ENCODE peak calls at places on chromosomes 6 and 20, in ten cellular contexts. S is ovary; A is CD8-positive, alpha-beta memory T cell; Q is cardiac muscle cell; E is fibroblast of the aortic adventitia; H is tibial nerve; B is left lung; X is RWPE2; O is stomach; J is breast epithelium. W is an unnamed sample.

GRCh38 chr6:46491789-46492547 is 719 bp upstream of the RCAN2 start:
- DNase-seq in E (peak), Q (peak), J (peak), X (no peak), O (peak), H (peak), A (no peak), S (peak), B (peak), W (no peak)

GRCh38 chr6:35703554-35703953 is 14.8 kb upstream of the FKBP5 start:
- DNase-seq in O (peak), J (no peak), E (no peak), X (no peak), B (no peak), A (no peak), S (no peak), Q (no peak), H (no peak), W (no peak)

GRCh38 chr6:85923013-85923430 is 280.3 kb upstream of the SYNCRIP start:
- DNase-seq in X (no peak), Q (peak), O (no peak), E (peak), S (no peak), J (no peak), A (no peak), B (no peak), H (peak), W (peak)

GRCh38 chr6:137033828-137034227 is 10.9 kb downstream of the IL20RA start:
- DNase-seq in H (no peak), S (no peak), X (no peak), B (no peak), O (no peak), E (no peak), Q (no peak), A (peak), J (no peak), W (no peak)

GRCh38 chr6:3328145-3328544 is 69.4 kb downstream of the PSMG4 start:
- DNase-seq in J (no peak), H (no peak), A (no peak), S (no peak), B (no peak), E (peak), Q (peak), X (no peak), O (no peak), W (no peak)

GRCh38 chr6:142938510-142938909 is 6.5 kb downstream of the HIVEP2 start:
- DNase-seq in E (no peak), O (no peak), J (no peak), A (no peak), X (no peak), S (no peak), H (no peak), Q (no peak), B (no peak), W (no peak)

GRCh38 chr6:151763938-151764680 is 43.4 kb upstream of the ESR1 start:
- DNase-seq in Q (peak), H (peak), E (peak), S (peak), O (peak), X (peak), B (peak), J (peak), A (peak), W (no peak)

GRCh38 chr6:15384901-15385300 is 139.0 kb downstream of the JARID2 start:
- DNase-seq in H (no peak), X (no peak), S (no peak), B (no peak), E (no peak), O (no peak), A (no peak), J (no peak), Q (no peak), W (no peak)

GRCh38 chr6:11242709-11243108 is 10.2 kb upstream of the NEDD9 start:
- DNase-seq in Q (peak), J (no peak), A (no peak), H (no peak), E (peak), S (no peak), B (no peak), X (no peak), O (no peak), W (no peak)

GRCh38 chr20:54625497-54625896 is 150.1 kb downstream of the DOK5 start:
- DNase-seq in S (no peak), H (no peak), B (no peak), Q (no peak), J (no peak), X (no peak), A (no peak), E (no peak), O (peak), W (no peak)

GRCh38 chr20:8621021-8621420 is 447.9 kb upstream of the PLCB4 start:
- DNase-seq in O (no peak), E (no peak), X (no peak), Q (no peak), A (no peak), J (no peak), B (no peak), S (no peak), H (no peak), W (no peak)

GRCh38 chr6:19719691-19720127 is 117.5 kb upstream of the ID4 start:
- DNase-seq in X (no peak), B (no peak), H (no peak), J (no peak), E (peak), O (no peak), S (no peak), Q (peak), A (no peak), W (no peak)

GRCh38 chr20:368915-369314 is 11.6 kb upstream of the TRIB3 start:
- DNase-seq in O (no peak), S (no peak), J (no peak), Q (no peak), E (no peak), A (peak), B (no peak), X (no peak), H (no peak), W (no peak)

GRCh38 chr6:132494954-132495353 is 18.0 kb downstream of the STX7 start:
- DNase-seq in E (no peak), B (no peak), H (no peak), S (no peak), X (no peak), J (no peak), O (no peak), Q (no peak), A (no peak), W (no peak)
- H3K4me3 ChIP-seq in E (no peak), B (no peak), H (no peak), S (no peak), X (no peak), J (no peak), O (no peak), Q (no peak), A (no peak), W (peak)

DNA sequence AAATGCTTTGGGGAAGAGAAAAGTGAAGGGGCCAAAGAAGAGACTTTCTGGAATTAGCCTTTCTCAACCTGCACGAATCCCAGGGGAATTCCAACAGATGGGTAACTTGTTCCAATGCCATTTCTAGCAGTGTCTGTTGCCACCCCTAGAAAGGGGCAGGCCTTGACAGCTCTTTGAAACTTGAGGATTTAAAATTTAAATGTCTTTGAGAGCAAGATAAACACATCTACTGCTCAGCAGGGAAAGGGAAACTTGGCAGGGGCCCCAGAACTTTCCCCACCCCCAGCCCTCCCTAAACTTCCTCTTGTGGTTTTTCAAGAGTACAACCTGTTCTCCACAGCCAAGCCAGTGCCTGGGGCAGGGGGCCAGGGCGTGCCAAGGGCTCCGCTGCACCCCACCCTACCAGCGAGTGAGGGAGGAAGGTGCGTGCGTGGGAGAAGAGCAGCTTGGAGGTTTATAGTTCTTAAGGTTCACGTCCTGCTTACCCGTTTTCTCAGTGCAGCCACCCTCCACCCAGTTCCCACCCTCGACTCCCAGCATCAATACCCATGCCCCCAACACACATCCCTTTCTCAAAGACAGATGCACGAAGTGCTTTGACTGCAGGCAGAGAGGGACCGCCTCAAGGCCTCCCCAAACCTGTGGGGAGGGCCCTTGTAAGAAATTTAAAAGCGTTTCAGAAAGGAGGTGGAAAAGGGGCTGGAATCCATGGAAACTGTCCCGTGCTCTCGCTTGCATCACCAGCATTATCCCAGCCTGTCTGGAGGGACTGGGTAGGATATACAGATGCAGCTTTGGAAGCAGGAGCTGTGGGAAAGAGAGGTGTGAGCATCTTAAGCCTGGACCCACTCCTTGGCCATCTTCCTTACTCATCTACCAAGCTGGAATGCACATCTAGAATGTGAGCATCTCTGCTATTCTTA is 4.5 kb upstream of the TAF8 start:
- DNase-seq in A (peak), E (peak), H (peak), X (peak), S (peak), O (peak), Q (peak), J (peak), B (peak), W (peak)
- H3K4me3 ChIP-seq in A (peak), E (peak), H (peak), X (no peak), S (peak), O (peak), Q (no peak), J (peak), B (peak), W (peak)

DNA sequence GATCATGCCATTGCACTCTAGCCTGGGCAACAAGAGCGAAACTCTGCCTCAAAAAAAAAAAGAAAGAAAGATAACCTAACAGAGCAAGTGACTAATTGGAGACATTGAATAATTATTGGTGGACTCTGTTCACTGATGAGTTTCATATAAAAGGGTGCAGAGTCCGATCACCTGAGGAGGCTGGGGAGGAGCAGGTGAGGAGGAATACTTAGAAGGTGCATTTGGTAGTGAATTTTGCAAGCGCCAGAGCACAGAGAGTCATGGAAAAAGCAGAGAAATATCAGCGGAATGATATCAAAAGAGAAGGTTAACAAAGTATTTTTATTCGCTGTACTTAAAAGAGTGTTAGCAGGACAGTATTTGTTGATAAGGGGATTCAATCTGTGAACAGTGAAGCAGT is 44.4 kb downstream of the CD2AP start:
- DNase-seq in O (no peak), X (no peak), H (no peak), A (no peak), J (no peak), E (no peak), B (no peak), Q (no peak), S (no peak), W (no peak)
- H3K4me3 ChIP-seq in O (no peak), X (no peak), H (no peak), A (no peak), J (no peak), E (no peak), B (no peak), Q (no peak), S (no peak), W (no peak)

GRCh38 chr6:75086236-75086635 is 119.6 kb downstream of the COL12A1 start:
- DNase-seq in B (no peak), O (no peak), E (no peak), X (no peak), S (no peak), J (no peak), A (no peak), H (no peak), Q (no peak), W (no peak)

GRCh38 chr6:75094614-75095321 is 111.1 kb downstream of the COL12A1 start:
- DNase-seq in J (no peak), S (no peak), B (no peak), X (no peak), E (peak), H (no peak), O (no peak), Q (peak), A (no peak), W (peak)

GRCh38 chr6:75084872-75085381 is 120.9 kb downstream of the COL12A1 start:
- DNase-seq in S (peak), E (no peak), B (peak), H (no peak), A (no peak), X (no peak), O (peak), J (peak), Q (no peak), W (no peak)

GRCh38 chr6:75089921-75090320 is 115.9 kb downstream of the COL12A1 start:
- DNase-seq in H (no peak), S (no peak), B (peak), O (no peak), Q (no peak), X (no peak), A (no peak), J (no peak), E (no peak), W (no peak)

GRCh38 chr6:75090574-75090973 is 115.3 kb downstream of the COL12A1 start:
- DNase-seq in E (no peak), O (no peak), J (no peak), H (no peak), S (no peak), A (no peak), B (no peak), Q (no peak), X (no peak), W (no peak)
- H3K4me3 ChIP-seq in E (no peak), O (no peak), J (no peak), H (no peak), S (no peak), A (no peak), B (no peak), Q (no peak), X (no peak), W (no peak)

GRCh38 chr20:11919571-11919970 is 1.9 kb downstream of the BTBD3 start:
- DNase-seq in X (no peak), B (no peak), A (no peak), J (no peak), O (no peak), S (no peak), Q (no peak), H (no peak), E (no peak), W (no peak)

GRCh38 chr20:11918280-11918952 is 723 bp downstream of the BTBD3 start:
- DNase-seq in A (no peak), H (no peak), J (no peak), S (no peak), Q (no peak), E (peak), X (no peak), O (no peak), B (no peak), W (no peak)

GRCh38 chr20:11919046-11919445 is 1.4 kb downstream of the BTBD3 start:
- DNase-seq in X (no peak), S (peak), E (no peak), A (no peak), Q (peak), J (no peak), B (no peak), O (peak), H (no peak), W (no peak)

GRCh38 chr20:11920083-11920482 is 2.4 kb downstream of the BTBD3 start:
- DNase-seq in B (no peak), J (no peak), H (no peak), E (no peak), X (no peak), Q (no peak), S (no peak), O (no peak), A (no peak), W (no peak)

DNA sequence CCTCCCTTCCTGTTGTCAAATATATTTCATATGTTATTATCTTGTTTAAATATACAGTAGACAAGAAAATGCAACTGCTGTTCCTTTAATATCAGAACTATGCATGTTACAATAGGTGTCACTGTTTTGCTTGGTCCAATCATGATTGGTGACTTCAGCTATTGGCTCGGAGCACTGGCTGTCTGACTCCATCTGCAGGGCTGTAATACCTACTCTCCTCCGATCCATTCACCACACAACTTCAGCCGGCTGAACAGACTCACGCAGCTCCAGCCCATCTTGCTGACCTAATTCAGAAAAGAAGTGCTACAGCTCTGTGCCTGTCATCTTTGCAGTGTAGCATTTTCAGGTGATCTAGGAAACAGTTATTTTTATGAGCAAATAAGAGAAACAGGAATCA is at the start of gene BTBD3:
- DNase-seq in X (no peak), Q (peak), O (peak), J (peak), B (no peak), H (no peak), A (no peak), S (no peak), E (peak), W (no peak)
- H3K4me3 ChIP-seq in X (no peak), Q (no peak), O (peak), J (peak), B (peak), H (peak), A (no peak), S (peak), E (peak), W (no peak)

GRCh38 chr6:37845930-37846329 is 26.4 kb downstream of the ZFAND3 start:
- DNase-seq in Q (no peak), B (no peak), S (no peak), X (no peak), O (no peak), J (no peak), A (no peak), E (no peak), H (no peak), W (no peak)
- H3K4me3 ChIP-seq in Q (no peak), B (no peak), S (no peak), X (no peak), O (no peak), J (no peak), A (no peak), E (no peak), H (no peak), W (no peak)